ENCODE peak calls at places on chromosomes 4 and X, in four cellular contexts. V is left ventricle myocardium inferior, J is OCI-LY7, B is GM12865. Z is an unnamed sample.

GRCh38 chrX:46837543-46838481 is 969 bp downstream of the RP2 start:
- DNase-seq in V (no peak), J (peak; percentile 26), B (peak; percentile 36), Z (peak; percentile 23)

GRCh38 chrX:109847257-109848187 is 114.5 kb upstream of the ACSL4 start:
- DNase-seq in J (no peak), B (no peak), V (no peak), Z (peak; percentile 81)

GRCh38 chr4:8409271-8410065 is 31.1 kb downstream of the ACOX3 start:
- DNase-seq in V (peak; percentile 74), B (peak; percentile 38), J (no peak), Z (no peak)

GRCh38 chr4:566035-566434 is 10.1 kb downstream of the TMEM271 start:
- DNase-seq in B (no peak), J (no peak), V (no peak), Z (no peak)

GRCh38 chrX:49753691-49754090 is 57.9 kb upstream of the PAGE1 start:
- DNase-seq in J (no peak), V (no peak), B (no peak), Z (no peak)

GRCh38 chr4:3442959-3443749 is 1.4 kb downstream of the HGFAC start:
- DNase-seq in B (peak; percentile 70), V (no peak), J (peak; percentile 70), Z (no peak)

GRCh38 chr4:13665711-13666660 is 38.5 kb upstream of the BOD1L1 start:
- DNase-seq in J (no peak), V (no peak), B (no peak), Z (no peak)

GRCh38 chr4:54098375-54098774 is 1.6 kb upstream of the GSX2 start:
- DNase-seq in J (no peak), V (no peak), B (no peak), Z (no peak)

GRCh38 chr4:54085284-54085683 is 14.7 kb upstream of the GSX2 start:
- DNase-seq in V (no peak), J (no peak), B (no peak), Z (peak; percentile 81)

GRCh38 chr4:140004580-140005314 is 149.2 kb downstream of the MAML3 start:
- DNase-seq in V (peak; percentile 39), J (no peak), B (no peak), Z (no peak)

GRCh38 chrX:100928660-100929613 is at the start of gene XKRX:
- DNase-seq in V (peak; percentile 20), J (peak; percentile 81), B (peak; percentile 52), Z (no peak)

GRCh38 chrX:29662101-29662500 is 553.3 kb upstream of the MAGEB2 start:
- DNase-seq in B (no peak), J (no peak), V (no peak), Z (peak; percentile 51)

GRCh38 chrX:139304471-139304870 is 226.1 kb upstream of the F9 start:
- DNase-seq in B (no peak), J (no peak), V (no peak), Z (no peak)

GRCh38 chr4:75527482-75527881 is 13.2 kb downstream of the THAP6 start:
- DNase-seq in V (no peak), J (no peak), B (no peak), Z (no peak)

GRCh38 chr4:53194727-53195126 is 171.1 kb downstream of the SCFD2 start:
- DNase-seq in J (no peak), V (no peak), B (no peak), Z (no peak)

GRCh38 chrX:103413981-103414380 is 37.6 kb downstream of the BEX3 start:
- DNase-seq in B (no peak), V (no peak), J (no peak), Z (no peak)

GRCh38 chrX:100710816-100711215 is 21.1 kb downstream of the SYTL4 start:
- DNase-seq in J (no peak), V (no peak), B (no peak), Z (no peak)

GRCh38 chrX:47200385-47201150 is 6.9 kb downstream of the UBA1 start:
- DNase-seq in B (no peak), J (no peak), V (peak; percentile 22), Z (peak; percentile 33)

GRCh38 chr4:67480810-67481209 is 64.5 kb downstream of the CENPC start:
- DNase-seq in B (no peak), V (no peak), J (no peak), Z (no peak)

GRCh38 chr4:69617083-69617694 is 22.3 kb downstream of the UGT2A2 start:
- DNase-seq in J (peak; percentile 7), B (peak; percentile 40), V (no peak), Z (peak; percentile 2)

GRCh38 chr4:184267673-184268573 is 50.2 kb upstream of the ENPP6 start:
- DNase-seq in B (peak; percentile 99), J (peak; percentile 94), V (peak; percentile 30), Z (peak; percentile 96)

GRCh38 chr4:184250795-184251679 is 33.4 kb upstream of the ENPP6 start:
- DNase-seq in V (no peak), J (peak; percentile 77), B (peak; percentile 73), Z (peak; percentile 37)

GRCh38 chrX:6446588-6446987 is 88.3 kb downstream of the VCX3A start:
- DNase-seq in J (no peak), V (no peak), B (no peak), Z (no peak)

GRCh38 chrX:275967-276587 is 5.1 kb upstream of the PLCXD1 start:
- DNase-seq in B (no peak), J (no peak), V (peak; percentile 81), Z (peak; percentile 66)

GRCh38 chr4:164977243-164978164 is at the start of gene TRIM61:
- DNase-seq in J (peak; percentile 91), V (peak; percentile 74), B (peak; percentile 93), Z (no peak)
- TF ChIP-seq CTCF in J (peak; percentile 77), V (no peak), B (peak; percentile 39), Z (no peak)

DNA sequence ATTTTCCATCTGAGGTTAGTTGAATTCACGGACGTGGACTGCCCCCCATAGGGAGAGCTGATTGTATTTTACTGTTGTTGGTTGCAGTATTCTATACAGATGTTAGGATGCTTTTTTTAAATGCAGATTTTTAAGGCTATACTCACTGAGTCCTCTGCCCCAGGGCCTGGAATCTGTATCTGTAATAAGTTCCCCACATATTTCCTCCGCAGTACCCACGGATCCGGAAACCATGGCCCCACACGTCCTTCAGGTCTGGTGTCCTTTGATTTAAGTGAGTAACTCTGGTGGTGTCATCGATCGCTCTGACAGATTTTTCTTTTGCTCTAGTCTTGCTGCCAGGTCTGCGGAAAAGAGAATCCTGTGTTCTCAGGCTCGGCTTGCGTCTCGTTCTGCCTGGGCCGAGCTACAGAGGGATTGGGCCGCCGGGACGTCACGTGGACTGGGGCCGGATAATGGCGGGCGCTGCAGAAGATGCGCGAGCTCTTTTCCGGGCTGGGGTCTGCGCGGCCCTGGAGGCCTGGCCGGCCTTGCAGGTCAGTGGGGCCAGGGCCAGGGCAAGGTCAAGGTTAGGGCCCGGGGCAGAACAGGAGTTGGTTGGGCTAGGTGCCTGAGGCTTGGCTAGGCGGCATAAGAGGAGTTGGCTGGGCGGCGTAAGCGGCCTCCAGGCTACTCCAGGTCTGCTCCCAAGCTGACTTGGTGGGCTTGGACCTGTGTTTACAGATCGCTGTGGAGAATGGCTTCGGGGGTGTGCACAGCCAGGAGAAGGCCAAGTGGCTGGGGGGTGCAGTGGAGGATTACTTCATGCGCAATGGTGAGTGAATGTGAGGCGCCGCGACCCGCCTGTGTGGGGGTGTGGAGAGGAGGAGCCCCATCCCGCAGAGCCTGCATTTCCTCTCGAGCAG is at the start of gene TSR2:
- DNase-seq in B (peak; percentile 89), V (peak; percentile 79), J (peak; percentile 86), Z (peak; percentile 87)
- TF ChIP-seq CTCF in B (no peak), V (no peak), J (peak; percentile 56), Z (no peak)

GRCh38 chr4:128385683-128386304 is 98.2 kb upstream of the PGRMC2 start:
- DNase-seq in V (no peak), B (peak; percentile 16), J (no peak), Z (peak; percentile 22)
- TF ChIP-seq CTCF in V (peak; percentile 12), B (no peak), J (no peak), Z (peak; percentile 50)

DNA sequence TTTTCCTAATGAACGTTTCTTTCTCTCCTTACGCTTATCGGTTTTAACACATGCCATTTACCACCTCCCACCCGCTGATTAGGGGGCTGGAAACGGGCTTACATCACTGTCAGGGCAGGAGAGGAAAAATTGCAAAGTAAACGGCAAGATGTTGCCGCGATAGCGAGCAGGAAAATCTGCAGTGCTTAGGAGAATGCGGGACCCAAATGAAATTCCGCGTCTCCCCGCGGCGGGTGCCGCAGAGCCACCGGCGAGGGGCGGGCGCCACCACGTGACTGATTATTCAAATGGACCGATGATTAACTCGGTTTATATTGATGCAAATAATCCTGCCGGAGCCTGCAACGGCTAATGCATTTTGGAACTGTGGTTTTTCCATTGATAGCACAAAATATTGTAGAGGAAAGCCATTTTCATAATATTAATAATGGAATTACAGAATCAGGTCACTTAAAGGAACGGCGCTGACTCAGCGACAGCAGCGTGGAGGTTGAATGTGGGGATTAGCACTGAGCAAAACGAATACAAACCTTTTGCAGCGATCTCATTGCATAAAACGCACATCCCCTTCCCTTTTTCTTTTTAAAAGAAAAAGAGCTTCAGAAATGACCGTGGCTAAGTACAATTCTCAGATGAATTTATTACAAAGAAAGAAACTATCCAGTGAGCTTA is 224.2 kb downstream of the STIM2 start:
- DNase-seq in J (no peak), V (peak; percentile 24), B (no peak), Z (no peak)
- TF ChIP-seq CTCF in J (peak; percentile 29), V (no peak), B (no peak), Z (peak; percentile 3)